ENCODE peak calls at places on chromosome 22, in six cellular contexts. K is ascending aorta, F is cardiac muscle cell, M is lung, T is neural progenitor cell, N is foreskin fibroblast. R is an unnamed sample.

GRCh38 chr22:20406686-20407408 is 12.9 kb downstream of the ZNF74 start:
- DNase-seq in F (no peak), T (no peak), M (no peak), K (peak; percentile 57), N (no peak), R (no peak)

GRCh38 chr22:43867839-43868652 is 5.7 kb upstream of the SULT4A1 start:
- DNase-seq in T (peak; percentile 94), K (no peak), N (peak; percentile 79), M (no peak), F (peak; percentile 90), R (peak; percentile 50)

GRCh38 chr22:23789121-23789520 is 2.4 kb downstream of the SMARCB1 start:
- DNase-seq in T (peak; percentile 18), K (no peak), N (no peak), M (no peak), F (no peak), R (no peak)

GRCh38 chr22:18012528-18012927 is 11.8 kb downstream of the MICAL3 start:
- DNase-seq in K (no peak), M (no peak), T (no peak), F (no peak), N (peak; percentile 56), R (no peak)

GRCh38 chr22:39906207-39906606 is 5.3 kb downstream of the GRAP2 start:
- DNase-seq in T (peak; percentile 34), K (no peak), M (no peak), N (no peak), F (no peak), R (no peak)

GRCh38 chr22:35328472-35328885 is 28.8 kb downstream of the TOM1 start:
- DNase-seq in K (no peak), T (no peak), M (peak; percentile 68), N (no peak), F (no peak), R (no peak)

GRCh38 chr22:39317756-39318506 is 1.5 kb downstream of the RPL3 start:
- DNase-seq in K (no peak), N (peak; percentile 69), T (no peak), F (no peak), M (no peak), R (no peak)

GRCh38 chr22:19176732-19177131 is 1.8 kb downstream of the SLC25A1 start:
- DNase-seq in K (no peak), M (no peak), F (no peak), N (peak; percentile 20), T (peak; percentile 6), R (no peak)

GRCh38 chr22:46803031-46803880 is 40.8 kb downstream of the TBC1D22A start:
- DNase-seq in F (peak; percentile 76), T (peak; percentile 68), M (peak; percentile 65), N (peak; percentile 19), K (peak; percentile 65), R (no peak)

GRCh38 chr22:39152511-39153219 is at the start of gene CBX7:
- DNase-seq in K (peak; percentile 98), M (peak; percentile 94), F (peak; percentile 97), T (peak; percentile 91), N (peak; percentile 95), R (no peak)

GRCh38 chr22:19931514-19931913 is 10.1 kb upstream of the COMT start:
- DNase-seq in F (no peak), T (no peak), M (no peak), N (no peak), K (no peak), R (no peak)

GRCh38 chr22:19527321-19527721 is 3.1 kb upstream of the CLDN5 start:
- DNase-seq in N (no peak), M (no peak), T (no peak), K (peak; percentile 60), F (no peak), R (no peak)

GRCh38 chr22:48869161-48869560 is 958.5 kb downstream of the BRD1 start:
- DNase-seq in N (no peak), M (no peak), F (no peak), T (no peak), K (no peak), R (no peak)

GRCh38 chr22:24412274-24412673 is 15.1 kb upstream of the ADORA2A start:
- DNase-seq in K (no peak), N (no peak), F (no peak), M (no peak), T (no peak), R (no peak)

GRCh38 chr22:23565288-23565941 is 14.7 kb downstream of the IGLL1 start:
- DNase-seq in M (no peak), N (peak; percentile 17), T (peak; percentile 57), F (peak; percentile 64), K (no peak), R (no peak)

GRCh38 chr22:19657252-19658056 is 56.8 kb upstream of the SEPTIN5 start:
- DNase-seq in M (no peak), N (no peak), F (no peak), K (peak; percentile 52), T (no peak), R (no peak)

GRCh38 chr22:38033522-38034277 is 23.5 kb upstream of the PICK1 start:
- DNase-seq in T (peak; percentile 66), N (no peak), K (no peak), M (no peak), F (no peak), R (no peak)

GRCh38 chr22:38032681-38033521 is 24.3 kb upstream of the PICK1 start:
- DNase-seq in T (no peak), F (no peak), K (no peak), M (no peak), N (peak; percentile 93), R (peak; percentile 50)

GRCh38 chr22:38035530-38035885 is 21.7 kb upstream of the PICK1 start:
- DNase-seq in K (no peak), T (no peak), N (no peak), F (no peak), M (no peak), R (no peak)

GRCh38 chr22:38034884-38035529 is 22.2 kb upstream of the PICK1 start:
- DNase-seq in N (peak; percentile 21), T (no peak), K (no peak), F (no peak), M (no peak), R (no peak)

GRCh38 chr22:38034278-38034882 is 22.8 kb upstream of the PICK1 start:
- DNase-seq in N (peak; percentile 96), K (peak; percentile 80), F (peak; percentile 43), M (peak; percentile 52), T (peak; percentile 79), R (peak; percentile 59)
- H3K4me3 ChIP-seq in N (no peak overlapping the region), K (no peak overlapping the region), F (no peak overlapping the region), M (no peak overlapping the region), T (no peak overlapping the region), R (no peak overlapping the region)

GRCh38 chr22:37182101-37182948 is 5.7 kb downstream of the C1QTNF6 start:
- DNase-seq in N (no peak), M (no peak), F (no peak), T (no peak), K (no peak), R (no peak)

GRCh38 chr22:37184380-37184755 is 3.7 kb downstream of the C1QTNF6 start:
- DNase-seq in M (no peak), T (no peak), F (no peak), K (no peak), N (no peak), R (no peak)

GRCh38 chr22:37184816-37185541 is 3.1 kb downstream of the C1QTNF6 start:
- DNase-seq in F (no peak), T (no peak), M (no peak), N (no peak), K (no peak), R (no peak)

GRCh38 chr22:37182949-37183245 is 5.2 kb downstream of the C1QTNF6 start:
- DNase-seq in K (no peak), N (no peak), T (no peak), F (no peak), M (no peak), R (no peak)

GRCh38 chr22:37183432-37184379 is 4.3 kb downstream of the C1QTNF6 start:
- DNase-seq in M (no peak), N (no peak), T (no peak), F (no peak), K (no peak), R (no peak)
- TF ChIP-seq CTCF in M (no peak), N (no peak), T (no peak), F (no peak), K (no peak), R (no peak)

DNA sequence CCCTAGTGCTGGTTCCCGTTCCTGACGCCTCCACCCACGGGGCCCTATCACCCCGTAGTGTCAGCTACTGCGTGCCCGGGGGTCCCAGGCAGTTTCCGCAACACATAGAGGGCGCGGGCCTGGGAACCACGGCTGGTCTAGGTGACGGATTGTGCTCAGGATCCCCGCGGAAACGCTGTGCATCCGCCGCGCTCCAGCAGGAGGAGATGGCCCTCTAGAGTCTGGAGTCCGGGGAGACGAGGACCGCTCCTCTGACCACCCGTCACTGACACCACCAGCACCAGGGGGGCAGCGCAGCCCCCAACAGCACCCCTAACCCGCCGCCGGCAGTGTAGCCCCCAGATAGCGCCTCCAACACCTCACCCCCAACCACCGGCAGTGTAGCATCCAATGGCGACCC is 4.4 kb upstream of the RFPL3 start:
- DNase-seq in M (no peak), N (no peak), F (no peak), T (no peak), K (no peak), R (no peak)
- H3K4me3 ChIP-seq in M (no peak overlapping the region), N (no peak overlapping the region), F (no peak overlapping the region), T (no peak overlapping the region), K (no peak overlapping the region), R (no peak overlapping the region)

GRCh38 chr22:27867958-27868737 is 50.9 kb downstream of the PITPNB start:
- DNase-seq in T (no peak), F (no peak), K (no peak), M (no peak), N (no peak), R (no peak)

GRCh38 chr22:27867114-27867957 is 51.7 kb downstream of the PITPNB start:
- DNase-seq in T (no peak), K (no peak), F (no peak), N (peak; percentile 29), M (no peak), R (no peak)

GRCh38 chr22:27863556-27863955 is 55.5 kb downstream of the PITPNB start:
- DNase-seq in N (peak; percentile 22), K (no peak), F (no peak), T (no peak), M (no peak), R (no peak)

GRCh38 chr22:27868738-27869282 is 50.2 kb downstream of the PITPNB start:
- DNase-seq in M (no peak), K (no peak), N (no peak), T (no peak), F (no peak), R (no peak)

DNA sequence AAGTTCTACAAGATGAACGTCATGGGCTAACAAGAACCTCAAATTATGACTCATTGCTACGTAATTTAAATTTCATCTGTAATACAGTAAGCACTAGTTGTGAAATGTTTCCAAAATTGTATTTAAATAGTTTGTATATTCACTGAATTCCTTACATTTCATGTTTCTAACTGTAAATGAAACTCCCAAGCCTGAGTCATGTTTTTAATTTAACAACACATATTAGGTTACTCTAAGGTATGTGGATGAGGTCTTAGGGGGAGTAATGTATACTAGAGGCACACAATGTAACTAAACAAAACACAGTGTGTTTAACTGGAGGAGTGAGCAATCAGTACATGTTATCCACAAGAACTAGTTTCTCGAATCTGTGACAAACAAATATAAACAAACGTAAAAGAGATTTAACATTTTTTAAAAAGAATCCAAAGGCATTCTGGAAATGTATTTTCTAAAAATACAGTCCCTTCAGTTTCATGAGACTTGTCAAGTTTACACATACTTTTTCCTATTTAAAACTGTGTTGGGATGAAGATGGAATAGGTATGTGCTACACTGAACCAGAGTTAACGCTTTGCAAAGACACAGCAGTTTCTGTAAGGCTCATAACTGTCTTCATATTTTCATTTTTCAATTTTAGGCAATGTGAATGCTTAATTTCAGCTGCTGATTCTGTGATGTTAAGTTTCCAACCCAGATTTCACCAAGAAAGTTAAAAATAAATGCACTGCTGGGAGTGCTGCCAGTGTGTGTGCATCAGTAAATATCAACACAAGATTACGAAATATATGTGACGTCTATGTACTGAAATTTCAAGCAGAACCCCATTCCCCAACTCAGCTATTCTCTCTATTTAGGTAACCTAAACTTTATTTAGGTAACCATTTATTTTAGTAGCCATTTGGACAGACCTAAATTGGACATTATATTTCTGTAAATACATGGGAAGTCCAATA is 52.6 kb downstream of the PITPNB start:
- DNase-seq in M (no peak), K (no peak), N (peak; percentile 81), T (no peak), F (no peak), R (peak; percentile 76)
- TF ChIP-seq CTCF in M (no peak), K (no peak), N (no peak), T (no peak), F (no peak), R (no peak)